ENCODE peak calls at places on chromosomes 4 and X, in six cellular contexts. C is suprapubic skin, J is adrenal gland, L is tibial nerve, S is heart left ventricle, R is BJ. M is an unnamed sample. For H3K36me3, the result is how much of the 10 kb centered on the place peaks cover.

GRCh38 chr4:111792592-111792991 is 352.7 kb upstream of the FAM241A start:
- DNase-seq in C (no peak), J (no peak), L (no peak), S (no peak), R (no peak), M (no peak)

GRCh38 chrX:64975491-64975890 is 759 bp downstream of the ZC4H2 start:
- DNase-seq in C (no peak), J (peak), L (peak), S (peak), R (no peak), M (peak)

GRCh38 chr4:177375372-177375771 is 65.7 kb downstream of the NEIL3 start:
- DNase-seq in C (no peak), J (no peak), L (no peak), S (no peak), R (no peak), M (no peak)

GRCh38 chrX:47597222-47597621 is 15.0 kb downstream of the TIMP1 start:
- DNase-seq in C (no peak), J (no peak), L (no peak), S (no peak), R (no peak), M (no peak)

GRCh38 chr4:85498068-85498733 is 23.3 kb downstream of the ARHGAP24 start:
- DNase-seq in C (peak), J (peak), L (no peak), S (peak), R (peak), M (no peak)

GRCh38 chrX:39477438-39478120 is 620.2 kb downstream of the BCOR start:
- DNase-seq in C (no peak), J (peak), L (no peak), S (peak), R (no peak), M (no peak)

GRCh38 chr4:27789768-27790167 is 929.1 kb downstream of the STIM2 start:
- DNase-seq in C (no peak), J (no peak), L (no peak), S (no peak), R (no peak), M (no peak)

GRCh38 chrX:153981771-153982533 is 9.4 kb downstream of the TMEM187 start:
- DNase-seq in C (no peak), J (peak), L (peak), S (no peak), R (no peak), M (no peak)

GRCh38 chr4:3640587-3640962 is 108.4 kb upstream of the LRPAP1 start:
- DNase-seq in C (no peak), J (peak), L (no peak), S (no peak), R (no peak), M (no peak)

GRCh38 chr4:2793920-2794706 is 1.2 kb downstream of the SH3BP2 start:
- DNase-seq in C (peak), J (peak), L (no peak), S (peak), R (no peak), M (peak)

GRCh38 chrX:43096830-43097229 is 318.9 kb upstream of the PPP1R2C start:
- DNase-seq in C (no peak), J (no peak), L (no peak), S (no peak), R (no peak), M (no peak)

GRCh38 chr4:26753642-26754041 is 107.0 kb upstream of the STIM2 start:
- DNase-seq in C (no peak), J (no peak), L (no peak), S (peak), R (no peak), M (no peak)

GRCh38 chr4:88216395-88216794 is 58.0 kb upstream of the ABCG2 start:
- DNase-seq in C (no peak), J (no peak), L (no peak), S (no peak), R (no peak), M (no peak)

GRCh38 chrX:47644557-47645091 is 5.7 kb downstream of the ELK1 start:
- DNase-seq in C (no peak), J (no peak), L (no peak), S (no peak), R (no peak), M (peak)

GRCh38 chrX:132411310-132411977 is 77.4 kb downstream of the MBNL3 start:
- DNase-seq in C (no peak), J (no peak), L (no peak), S (no peak), R (no peak), M (no peak)

GRCh38 chrX:152138388-152138784 is at the start of gene MAGEA10:
- DNase-seq in C (no peak), J (no peak), L (no peak), S (no peak), R (no peak), M (no peak)

GRCh38 chrX:33379839-33380238 is 168.5 kb upstream of the DMD start:
- DNase-seq in C (no peak), J (peak), L (no peak), S (no peak), R (no peak), M (no peak)

GRCh38 chr4:70712150-70712549 is 9.6 kb upstream of the RUFY3 start:
- DNase-seq in C (no peak), J (no peak), L (no peak), S (no peak), R (no peak), M (no peak)

GRCh38 chr4:12173496-12173895 is 744.8 kb upstream of the HS3ST1 start:
- DNase-seq in C (no peak), J (no peak), L (no peak), S (no peak), R (no peak), M (no peak)

GRCh38 chr4:84529169-84529751 is 30.2 kb upstream of the NKX6-1 start:
- DNase-seq in C (no peak), J (no peak), L (no peak), S (no peak), R (no peak), M (no peak)

GRCh38 chr4:74659576-74660411 is 134.5 kb downstream of the BTC start:
- DNase-seq in C (no peak), J (peak), L (no peak), S (no peak), R (peak), M (no peak)

GRCh38 chrX:38170556-38170955 is 50.1 kb downstream of the SRPX start:
- DNase-seq in C (no peak), J (no peak), L (no peak), S (no peak), R (no peak), M (no peak)

GRCh38 chr4:41169256-41169655 is 45.1 kb downstream of the APBB2 start:
- DNase-seq in C (no peak), J (no peak), L (no peak), S (no peak), R (no peak), M (no peak)

GRCh38 chr4:8656185-8656517 is 63.6 kb downstream of the CPZ start:
- DNase-seq in C (peak), J (no peak), L (no peak), S (no peak), R (no peak), M (no peak)

GRCh38 chrX:71420686-71421085 is 54.5 kb downstream of the TAF1 start:
- DNase-seq in C (no peak), J (no peak), L (no peak), S (no peak), R (no peak), M (no peak)
- H3K36me3 ChIP-seq in C (under half), J (under half), L (under half), S (half or more), R (under half), M (under half)

GRCh38 chrX:134798472-134798871 is 140.2 kb upstream of the PLAC1 start:
- DNase-seq in C (no peak), J (no peak), L (no peak), S (no peak), R (no peak), M (no peak)
- H3K4me3 ChIP-seq in C (no peak), J (no peak), L (no peak), S (no peak), R (no peak), M (no peak)

DNA sequence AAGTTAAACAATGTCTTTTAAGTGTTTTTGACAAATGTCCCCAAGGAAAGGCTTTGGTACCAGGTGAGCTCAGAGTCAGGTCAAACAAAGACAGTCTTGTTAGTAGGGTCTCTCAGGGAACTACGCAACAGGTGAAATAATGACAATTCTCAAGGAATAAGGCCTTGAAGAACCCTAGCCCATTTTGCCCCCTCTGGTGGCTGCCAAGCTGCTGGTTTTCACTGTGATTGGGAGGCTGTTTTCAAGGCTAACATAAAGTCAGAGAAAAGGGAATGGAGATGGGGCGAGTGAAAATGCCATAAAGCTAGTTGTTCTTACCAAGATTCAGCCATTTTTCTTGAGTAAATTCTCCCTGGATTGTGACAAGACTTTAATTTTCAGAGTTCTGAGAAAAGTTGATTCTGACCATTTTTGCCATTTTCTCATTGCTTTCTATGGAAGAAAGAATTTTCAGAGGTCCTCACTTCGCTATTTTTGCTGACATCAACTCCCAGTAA is 58.7 kb downstream of the RWDD4 start:
- DNase-seq in C (no peak), J (no peak), L (no peak), S (no peak), R (no peak), M (peak)
- TF ChIP-seq CTCF in C (no peak), J (no peak), L (no peak), S (no peak), R (peak), M (peak)

GRCh38 chr4:779555-779954 is 46.4 kb downstream of the CPLX1 start:
- DNase-seq in C (no peak), J (no peak), L (no peak), S (no peak), R (no peak), M (no peak)
- H3K36me3 ChIP-seq in C (under half), J (half or more), L (under half), S (half or more), R (under half), M (half or more)

DNA sequence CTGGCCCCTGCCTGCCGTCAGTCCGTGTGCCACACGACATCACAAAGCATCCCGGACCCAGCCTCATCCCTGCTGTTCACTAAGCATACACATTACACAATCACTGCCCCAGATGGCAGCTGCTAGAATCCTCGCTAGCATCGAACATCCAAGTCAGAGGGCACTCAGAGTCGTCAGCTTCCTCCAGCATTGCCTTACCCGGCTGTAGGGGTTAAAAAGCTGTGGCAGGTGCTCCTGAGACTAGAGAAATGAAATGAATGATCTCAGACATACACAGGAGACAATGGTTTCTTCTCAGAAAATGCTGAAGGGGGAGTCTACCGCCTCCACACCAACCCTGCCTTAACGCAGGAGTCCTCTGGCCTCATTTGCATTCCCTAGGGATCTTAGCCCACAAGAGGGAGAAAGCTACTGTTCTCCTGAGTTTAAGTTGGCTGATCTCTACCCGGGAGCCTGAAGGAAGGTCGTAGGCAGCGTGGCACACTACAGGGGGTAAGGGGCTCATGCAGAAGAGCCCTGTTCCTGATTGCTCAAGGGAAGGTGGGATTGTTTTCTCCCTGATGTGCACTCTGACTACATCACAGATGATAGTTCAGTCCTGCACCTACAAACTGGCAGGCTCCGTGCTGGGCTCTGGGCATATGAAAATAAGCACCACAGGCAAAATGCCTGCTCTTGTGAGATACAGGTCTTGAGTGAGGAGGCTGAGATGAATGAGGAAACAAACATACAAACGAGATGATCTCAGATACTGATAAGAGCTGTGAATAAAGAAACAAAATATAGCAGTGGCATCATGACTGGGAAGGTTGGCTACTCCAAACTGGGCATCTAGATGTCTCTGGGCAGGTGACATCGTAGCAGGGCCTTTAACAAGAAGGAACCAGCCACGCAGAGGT is 2.6 kb upstream of the KIAA0232 start:
- DNase-seq in C (no peak), J (peak), L (no peak), S (no peak), R (no peak), M (no peak)
- H3K4me3 ChIP-seq in C (no peak), J (no peak), L (no peak), S (no peak), R (no peak), M (no peak)

DNA sequence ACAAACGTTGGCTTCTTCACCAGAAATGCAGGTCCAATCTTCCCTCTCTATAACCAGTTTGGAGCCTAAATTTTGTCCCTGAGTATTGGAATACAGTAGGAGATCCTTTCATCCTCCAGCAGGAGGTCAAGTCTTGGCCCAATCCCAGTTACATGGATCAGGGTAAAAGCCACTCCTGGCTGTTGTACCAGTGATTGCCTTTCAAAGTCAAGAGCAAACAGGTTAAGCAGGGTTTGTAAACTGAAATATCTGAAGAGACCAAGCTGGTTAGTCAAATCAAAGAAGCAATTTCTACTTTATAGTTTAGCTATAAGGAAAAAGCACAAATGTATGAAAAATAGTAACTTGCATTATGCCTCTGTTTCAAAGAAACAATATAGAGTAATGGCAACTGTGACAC is 329.4 kb downstream of the NAF1 start:
- DNase-seq in C (no peak), J (no peak), L (no peak), S (no peak), R (no peak), M (no peak)
- TF ChIP-seq CTCF in C (no peak), J (no peak), L (no peak), S (no peak), R (no peak), M (no peak)

DNA sequence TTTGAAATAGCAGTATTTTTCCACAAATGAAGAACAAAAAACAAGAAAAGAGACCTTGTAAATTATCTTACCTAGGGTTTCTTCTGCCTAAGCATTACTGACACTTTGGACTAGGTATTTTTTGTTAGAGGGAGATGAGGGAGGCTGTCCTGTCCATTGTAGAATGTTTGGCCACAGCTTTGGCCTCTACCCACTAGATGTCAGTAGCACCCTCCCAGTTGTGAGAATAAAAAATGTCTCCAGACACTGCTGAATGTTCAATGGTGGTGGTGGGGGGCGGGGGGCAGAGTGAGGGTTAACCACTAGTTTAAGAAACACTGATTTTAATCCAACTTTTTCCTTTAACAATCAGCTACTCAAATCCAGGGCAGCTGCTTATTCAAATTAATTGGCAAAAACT is 25.8 kb downstream of the OTUD4 start:
- DNase-seq in C (no peak), J (peak), L (no peak), S (no peak), R (no peak), M (peak)
- H3K36me3 ChIP-seq in C (half or more), J (under half), L (under half), S (half or more), R (under half), M (half or more)

GRCh38 chr4:54226399-54227260 is 2.5 kb upstream of the PDGFRA start:
- DNase-seq in C (peak), J (peak), L (peak), S (peak), R (no peak), M (no peak)

GRCh38 chr4:54225671-54226398 is 3.3 kb upstream of the PDGFRA start:
- DNase-seq in C (no peak), J (no peak), L (no peak), S (no peak), R (no peak), M (no peak)

GRCh38 chr4:54227261-54228063 is 1.6 kb upstream of the PDGFRA start:
- DNase-seq in C (no peak), J (peak), L (peak), S (no peak), R (no peak), M (no peak)

GRCh38 chr4:54228064-54228527 is 997 bp upstream of the PDGFRA start:
- DNase-seq in C (peak), J (peak), L (peak), S (peak), R (no peak), M (peak)

DNA sequence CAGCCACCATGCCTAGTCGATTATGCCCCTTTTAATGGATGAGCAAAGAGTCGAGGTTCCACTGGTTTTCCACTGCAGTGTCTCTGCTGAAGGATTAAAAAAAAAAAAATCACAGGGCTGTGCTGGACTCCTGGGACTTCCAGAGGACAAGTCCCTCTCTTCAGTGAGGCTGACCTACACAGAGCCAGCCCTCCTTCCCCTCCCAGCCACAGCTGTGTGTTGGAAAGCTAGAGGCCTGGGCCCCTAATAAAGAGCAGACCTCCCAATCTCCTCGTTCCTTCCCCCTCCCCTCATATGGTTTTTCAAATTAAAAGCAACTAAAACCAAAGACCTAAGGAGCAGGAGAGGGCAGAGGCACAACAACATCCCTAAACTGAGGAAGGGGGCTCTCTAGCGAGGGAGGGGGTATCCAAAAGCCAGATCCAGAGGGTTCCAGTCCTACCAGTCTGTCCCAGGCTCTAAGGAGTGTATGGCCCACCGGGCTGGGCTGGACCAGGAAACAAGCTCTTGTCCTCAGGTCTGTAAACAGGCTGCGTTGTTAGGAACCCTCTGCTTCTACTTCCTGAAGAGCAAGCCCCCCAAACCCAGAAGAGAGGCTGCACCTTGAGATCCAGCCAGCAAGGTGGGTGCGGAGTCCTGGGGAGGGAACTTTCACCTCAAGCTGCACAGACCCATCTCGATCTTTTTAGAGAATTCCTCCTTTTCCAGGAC is 4.0 kb upstream of the PDGFRA start:
- DNase-seq in C (no peak), J (no peak), L (no peak), S (no peak), R (no peak), M (no peak)
- H3K4me3 ChIP-seq in C (peak), J (no peak), L (peak), S (peak), R (no peak), M (no peak)

M was measured in BE2C.